ENCODE peak calls at places on chromosome 3, in four cellular contexts. One of them, this sample, is unnamed.

GRCh38 chr3:46504780-46505179 is 7.0 kb downstream of the RTP3 start:
- DNase-seq in endothelial cell: no peak
- DNase-seq in heart right ventricle: no peak
- DNase-seq in tibial nerve: no peak
- DNase-seq in this sample: no peak

GRCh38 chr3:25582242-25582641 is 82.5 kb downstream of the TOP2B start:
- DNase-seq in tibial nerve: no peak
- DNase-seq in heart right ventricle: no peak
- DNase-seq in endothelial cell: no peak
- DNase-seq in this sample: peak; percentile 96

GRCh38 chr3:30073622-30074021 is 532.8 kb upstream of the TGFBR2 start:
- DNase-seq in tibial nerve: no peak
- DNase-seq in endothelial cell: no peak
- DNase-seq in heart right ventricle: no peak
- DNase-seq in this sample: peak; percentile 3

GRCh38 chr3:120743081-120743365 is 479 bp downstream of the GTF2E1 start:
- DNase-seq in heart right ventricle: no peak
- DNase-seq in tibial nerve: no peak
- DNase-seq in endothelial cell: no peak
- DNase-seq in this sample: peak; percentile 29

GRCh38 chr3:88219138-88219792 is 69.5 kb downstream of the C3orf38 start:
- DNase-seq in endothelial cell: peak; percentile 66
- DNase-seq in tibial nerve: peak; percentile 48
- DNase-seq in heart right ventricle: peak; percentile 34
- DNase-seq in this sample: peak; percentile 49

GRCh38 chr3:195151866-195152526 is 119.0 kb downstream of the XXYLT1 start:
- DNase-seq in endothelial cell: no peak
- DNase-seq in heart right ventricle: no peak
- DNase-seq in tibial nerve: no peak
- DNase-seq in this sample: peak; percentile 92

GRCh38 chr3:142779591-142779990 is 55.8 kb downstream of the TRPC1 start:
- DNase-seq in heart right ventricle: no peak
- DNase-seq in tibial nerve: no peak
- DNase-seq in endothelial cell: no peak
- DNase-seq in this sample: peak; percentile 60

GRCh38 chr3:126349611-126350501 is 7.4 kb downstream of the KLF15 start:
- DNase-seq in endothelial cell: no peak
- DNase-seq in heart right ventricle: no peak
- DNase-seq in tibial nerve: no peak
- DNase-seq in this sample: no peak

GRCh38 chr3:136804813-136805212 is 14.1 kb upstream of the SLC35G2 start:
- DNase-seq in tibial nerve: no peak
- DNase-seq in endothelial cell: no peak
- DNase-seq in heart right ventricle: no peak
- DNase-seq in this sample: no peak

GRCh38 chr3:128052831-128053419 is 688 bp downstream of the SEC61A1 start:
- DNase-seq in tibial nerve: no peak
- DNase-seq in endothelial cell: no peak
- DNase-seq in heart right ventricle: no peak
- DNase-seq in this sample: no peak

GRCh38 chr3:10945683-10946287 is 46.8 kb upstream of the SLC6A1 start:
- DNase-seq in heart right ventricle: peak; percentile 27
- DNase-seq in tibial nerve: peak; percentile 59
- DNase-seq in endothelial cell: peak; percentile 85
- DNase-seq in this sample: peak; percentile 25

GRCh38 chr3:115347737-115348136 is 200.6 kb upstream of the ZBTB20 start:
- DNase-seq in endothelial cell: no peak
- DNase-seq in tibial nerve: no peak
- DNase-seq in heart right ventricle: no peak
- DNase-seq in this sample: no peak

GRCh38 chr3:185332026-185332735 is 30.8 kb upstream of the MAP3K13 start:
- DNase-seq in tibial nerve: no peak
- DNase-seq in heart right ventricle: no peak
- DNase-seq in endothelial cell: no peak
- DNase-seq in this sample: peak; percentile 82

GRCh38 chr3:169748670-169749069 is 16.2 kb downstream of the TERC start:
- DNase-seq in tibial nerve: no peak
- DNase-seq in heart right ventricle: no peak
- DNase-seq in endothelial cell: no peak
- DNase-seq in this sample: no peak

GRCh38 chr3:18987862-18988447 is 160.4 kb upstream of the KCNH8 start:
- DNase-seq in tibial nerve: no peak
- DNase-seq in heart right ventricle: no peak
- DNase-seq in endothelial cell: no peak
- DNase-seq in this sample: no peak

GRCh38 chr3:120558784-120559227 is 37.3 kb upstream of the NDUFB4 start:
- DNase-seq in endothelial cell: peak; percentile 92
- DNase-seq in tibial nerve: peak; percentile 90
- DNase-seq in heart right ventricle: peak; percentile 91
- DNase-seq in this sample: peak; percentile 84

GRCh38 chr3:29764059-29764458 is 483.2 kb downstream of the RBMS3 start:
- DNase-seq in tibial nerve: no peak
- DNase-seq in heart right ventricle: no peak
- DNase-seq in endothelial cell: no peak
- DNase-seq in this sample: peak; percentile 83

GRCh38 chr3:25725810-25726209 is 57.4 kb downstream of the NGLY1 start:
- DNase-seq in tibial nerve: no peak
- DNase-seq in endothelial cell: no peak
- DNase-seq in heart right ventricle: no peak
- DNase-seq in this sample: peak; percentile 2

GRCh38 chr3:184710870-184711365 is 946 bp downstream of the MAGEF1 start:
- DNase-seq in heart right ventricle: no peak
- DNase-seq in tibial nerve: no peak
- DNase-seq in endothelial cell: no peak
- DNase-seq in this sample: no peak

GRCh38 chr3:194579091-194579606 is 54.1 kb downstream of the TMEM44 start:
- DNase-seq in endothelial cell: no peak
- DNase-seq in tibial nerve: no peak
- DNase-seq in heart right ventricle: peak; percentile 61
- DNase-seq in this sample: no peak

GRCh38 chr3:71317140-71317539 is 266.4 kb downstream of the FOXP1 start:
- DNase-seq in heart right ventricle: no peak
- DNase-seq in endothelial cell: no peak
- DNase-seq in tibial nerve: no peak
- DNase-seq in this sample: no peak

GRCh38 chr3:136751259-136752045 is 726 bp downstream of the STAG1 start:
- DNase-seq in endothelial cell: peak; percentile 69
- DNase-seq in heart right ventricle: peak; percentile 61
- DNase-seq in tibial nerve: peak; percentile 72
- DNase-seq in this sample: peak; percentile 73

GRCh38 chr3:45547764-45548683 is 46.5 kb upstream of the LIMD1 start:
- DNase-seq in tibial nerve: peak; percentile 36
- DNase-seq in endothelial cell: no peak
- DNase-seq in heart right ventricle: peak; percentile 39
- DNase-seq in this sample: no peak

GRCh38 chr3:63193647-63194046 is 84.5 kb upstream of the SYNPR start:
- DNase-seq in tibial nerve: no peak
- DNase-seq in heart right ventricle: no peak
- DNase-seq in endothelial cell: no peak
- DNase-seq in this sample: no peak

GRCh38 chr3:194129581-194130133 is 6.3 kb upstream of the HES1 start:
- DNase-seq in heart right ventricle: no peak
- DNase-seq in endothelial cell: no peak
- DNase-seq in tibial nerve: no peak
- DNase-seq in this sample: no peak

GRCh38 chr3:40584625-40585189 is 59.9 kb downstream of the ZNF621 start:
- DNase-seq in endothelial cell: peak; percentile 95
- DNase-seq in heart right ventricle: peak; percentile 89
- DNase-seq in tibial nerve: peak; percentile 86
- DNase-seq in this sample: peak; percentile 65
- TF ChIP-seq CTCF in endothelial cell: peak; percentile 92
- TF ChIP-seq CTCF in heart right ventricle: peak; percentile 99
- TF ChIP-seq CTCF in tibial nerve: peak; percentile 95
- TF ChIP-seq CTCF in this sample: peak; percentile 88

GRCh38 chr3:102741694-102742093 is 306.9 kb downstream of the ZPLD1 start:
- DNase-seq in heart right ventricle: no peak
- DNase-seq in endothelial cell: no peak
- DNase-seq in tibial nerve: no peak
- DNase-seq in this sample: no peak

GRCh38 chr3:102747611-102748010 is 312.8 kb downstream of the ZPLD1 start:
- DNase-seq in tibial nerve: no peak
- DNase-seq in heart right ventricle: no peak
- DNase-seq in endothelial cell: no peak
- DNase-seq in this sample: no peak

GRCh38 chr3:102748646-102749045 is 313.8 kb downstream of the ZPLD1 start:
- DNase-seq in heart right ventricle: no peak
- DNase-seq in endothelial cell: no peak
- DNase-seq in tibial nerve: no peak
- DNase-seq in this sample: no peak

GRCh38 chr3:102750322-102750721 is 315.5 kb downstream of the ZPLD1 start:
- DNase-seq in tibial nerve: no peak
- DNase-seq in endothelial cell: no peak
- DNase-seq in heart right ventricle: no peak
- DNase-seq in this sample: no peak

GRCh38 chr3:102745881-102746280 is 311.1 kb downstream of the ZPLD1 start:
- DNase-seq in heart right ventricle: no peak
- DNase-seq in endothelial cell: no peak
- DNase-seq in tibial nerve: no peak
- DNase-seq in this sample: no peak
- TF ChIP-seq CTCF in heart right ventricle: no peak
- TF ChIP-seq CTCF in endothelial cell: no peak
- TF ChIP-seq CTCF in tibial nerve: no peak
- TF ChIP-seq CTCF in this sample: no peak

GRCh38 chr3:23648326-23648964 is 157.3 kb upstream of the UBE2E1 start:
- DNase-seq in endothelial cell: no peak
- DNase-seq in heart right ventricle: no peak
- DNase-seq in tibial nerve: no peak
- DNase-seq in this sample: peak; percentile 58
- TF ChIP-seq CTCF in endothelial cell: no peak
- TF ChIP-seq CTCF in heart right ventricle: no peak
- TF ChIP-seq CTCF in tibial nerve: no peak
- TF ChIP-seq CTCF in this sample: peak; percentile 31

DNA sequence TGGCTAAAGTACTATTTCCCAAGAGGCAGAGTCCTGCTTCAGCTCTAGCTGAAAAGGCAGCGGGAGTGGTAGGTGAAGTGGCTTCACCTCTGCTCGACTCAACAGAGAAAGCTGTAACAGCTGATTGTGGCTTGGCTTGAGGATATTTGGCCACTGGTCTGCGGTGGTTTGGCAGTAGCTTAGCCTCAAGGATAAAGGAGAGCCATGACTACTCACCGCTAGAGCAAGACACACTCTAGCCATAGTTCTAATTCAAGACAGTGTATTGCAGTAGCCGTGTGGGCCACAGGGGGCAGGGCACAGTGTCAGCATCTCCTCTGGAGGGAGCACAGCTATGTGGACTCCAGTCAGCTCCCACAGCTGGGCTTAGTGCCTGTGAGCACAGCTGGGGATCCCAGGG is 23.5 kb downstream of the TPRG1 start:
- DNase-seq in endothelial cell: no peak
- DNase-seq in tibial nerve: no peak
- DNase-seq in heart right ventricle: no peak
- DNase-seq in this sample: no peak
- TF ChIP-seq CTCF in endothelial cell: no peak
- TF ChIP-seq CTCF in tibial nerve: no peak
- TF ChIP-seq CTCF in heart right ventricle: no peak
- TF ChIP-seq CTCF in this sample: no peak

GRCh38 chr3:171184372-171184771 is 157.9 kb upstream of the SLC2A2 start:
- DNase-seq in heart right ventricle: no peak
- DNase-seq in endothelial cell: no peak
- DNase-seq in tibial nerve: no peak
- DNase-seq in this sample: no peak
- TF ChIP-seq CTCF in heart right ventricle: no peak
- TF ChIP-seq CTCF in endothelial cell: no peak
- TF ChIP-seq CTCF in tibial nerve: no peak
- TF ChIP-seq CTCF in this sample: no peak

DNA sequence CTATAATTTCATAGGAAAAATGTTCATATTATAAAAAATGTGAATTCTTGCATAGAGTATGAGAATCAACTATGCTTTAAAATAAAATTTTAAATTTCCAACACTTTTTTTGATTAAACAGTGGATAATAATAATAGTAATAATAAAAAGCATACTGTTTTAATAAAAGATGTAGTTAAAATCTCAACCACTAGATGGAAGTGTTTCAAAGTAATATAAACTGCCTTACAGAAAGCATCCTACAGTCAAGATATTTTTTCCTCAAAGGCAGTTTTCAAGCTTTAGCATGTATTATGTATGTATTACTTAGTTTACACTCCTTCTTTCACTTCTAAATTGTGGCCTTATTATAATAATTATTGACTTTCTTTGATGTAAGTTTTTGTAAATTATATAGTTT is 217.5 kb downstream of the CHL1 start:
- DNase-seq in heart right ventricle: no peak
- DNase-seq in tibial nerve: no peak
- DNase-seq in endothelial cell: no peak
- DNase-seq in this sample: peak; percentile 10
- TF ChIP-seq CTCF in heart right ventricle: peak; percentile 38
- TF ChIP-seq CTCF in tibial nerve: no peak
- TF ChIP-seq CTCF in endothelial cell: peak; percentile 72
- TF ChIP-seq CTCF in this sample: peak; percentile 31